ENCODE peak calls at places on chromosomes 1 and 21, in four cellular contexts. One of them, this sample, is unnamed.

GRCh38 chr1:30984167-30984870 is 75.8 kb upstream of the SDC3 start:
- DNase-seq in skeletal muscle cell: no peak
- DNase-seq in AG04450: no peak
- DNase-seq in tibial artery: no peak
- DNase-seq in this sample: no peak

GRCh38 chr1:85578321-85579295 is 2.0 kb upstream of the CCN1 start:
- DNase-seq in skeletal muscle cell: peak; percentile 87
- DNase-seq in tibial artery: no peak
- DNase-seq in AG04450: peak; percentile 94
- DNase-seq in this sample: peak; percentile 98

GRCh38 chr1:184532199-184532598 is 145.4 kb downstream of the C1orf21 start:
- DNase-seq in AG04450: no peak
- DNase-seq in skeletal muscle cell: no peak
- DNase-seq in tibial artery: no peak
- DNase-seq in this sample: no peak

GRCh38 chr1:219460561-219461511 is 152.1 kb downstream of the ZC3H11B start:
- DNase-seq in tibial artery: no peak
- DNase-seq in AG04450: peak; percentile 43
- DNase-seq in skeletal muscle cell: no peak
- DNase-seq in this sample: peak; percentile 70

GRCh38 chr1:239858058-239858457 is 233.6 kb upstream of the FMN2 start:
- DNase-seq in AG04450: no peak
- DNase-seq in skeletal muscle cell: peak; percentile 21
- DNase-seq in tibial artery: no peak
- DNase-seq in this sample: no peak

GRCh38 chr1:184075040-184076029 is 23.8 kb downstream of the TSEN15 start:
- DNase-seq in skeletal muscle cell: no peak
- DNase-seq in AG04450: no peak
- DNase-seq in tibial artery: no peak
- DNase-seq in this sample: peak; percentile 41

GRCh38 chr1:9028921-9029715 is 2.9 kb upstream of the SLC2A7 start:
- DNase-seq in skeletal muscle cell: no peak
- DNase-seq in tibial artery: no peak
- DNase-seq in AG04450: peak; percentile 27
- DNase-seq in this sample: peak; percentile 47

GRCh38 chr1:96384611-96385010 is 337.0 kb upstream of the PTBP2 start:
- DNase-seq in tibial artery: no peak
- DNase-seq in AG04450: no peak
- DNase-seq in skeletal muscle cell: no peak
- DNase-seq in this sample: no peak

GRCh38 chr1:4728319-4729107 is 74.1 kb downstream of the AJAP1 start:
- DNase-seq in skeletal muscle cell: no peak
- DNase-seq in AG04450: no peak
- DNase-seq in tibial artery: no peak
- DNase-seq in this sample: no peak

GRCh38 chr1:1426961-1427934 is 6.2 kb upstream of the ANKRD65 start:
- DNase-seq in AG04450: no peak
- DNase-seq in skeletal muscle cell: no peak
- DNase-seq in tibial artery: no peak
- DNase-seq in this sample: no peak

GRCh38 chr1:231610392-231610791 is 16.2 kb upstream of the DISC1 start:
- DNase-seq in skeletal muscle cell: no peak
- DNase-seq in tibial artery: no peak
- DNase-seq in AG04450: no peak
- DNase-seq in this sample: no peak

GRCh38 chr1:221201773-221202172 is 322.5 kb downstream of the HLX start:
- DNase-seq in skeletal muscle cell: no peak
- DNase-seq in tibial artery: no peak
- DNase-seq in AG04450: no peak
- DNase-seq in this sample: no peak

GRCh38 chr1:15283500-15283899 is 36.5 kb downstream of the FHAD1 start:
- DNase-seq in AG04450: no peak
- DNase-seq in tibial artery: no peak
- DNase-seq in skeletal muscle cell: no peak
- DNase-seq in this sample: peak; percentile 18

GRCh38 chr1:83028467-83028866 is 970.5 kb downstream of the TTLL7 start:
- DNase-seq in AG04450: no peak
- DNase-seq in skeletal muscle cell: no peak
- DNase-seq in tibial artery: no peak
- DNase-seq in this sample: no peak

GRCh38 chr1:17869826-17870225 is 114.7 kb downstream of the ACTL8 start:
- DNase-seq in AG04450: no peak
- DNase-seq in tibial artery: no peak
- DNase-seq in skeletal muscle cell: peak; percentile 47
- DNase-seq in this sample: no peak

GRCh38 chr1:21337931-21338567 is 47.8 kb upstream of the ECE1 start:
- DNase-seq in tibial artery: peak; percentile 99
- DNase-seq in AG04450: no peak
- DNase-seq in skeletal muscle cell: no peak
- DNase-seq in this sample: peak; percentile 33

GRCh38 chr1:161678510-161678909 is 15.6 kb downstream of the FCGR2B start:
- DNase-seq in tibial artery: no peak
- DNase-seq in skeletal muscle cell: no peak
- DNase-seq in AG04450: no peak
- DNase-seq in this sample: no peak

GRCh38 chr21:35508389-35508888 is 459.3 kb upstream of the RUNX1 start:
- DNase-seq in skeletal muscle cell: peak; percentile 62
- DNase-seq in tibial artery: peak; percentile 81
- DNase-seq in AG04450: peak; percentile 18
- DNase-seq in this sample: peak; percentile 52

GRCh38 chr1:1341549-1342021 is 7.6 kb downstream of the DVL1 start:
- DNase-seq in skeletal muscle cell: no peak
- DNase-seq in tibial artery: no peak
- DNase-seq in AG04450: no peak
- DNase-seq in this sample: no peak

GRCh38 chr1:221723018-221723917 is 18.6 kb downstream of the DUSP10 start:
- DNase-seq in AG04450: no peak
- DNase-seq in tibial artery: no peak
- DNase-seq in skeletal muscle cell: no peak
- DNase-seq in this sample: peak; percentile 89

GRCh38 chr1:224498574-224499170 is 64.1 kb upstream of the WDR26 start:
- DNase-seq in tibial artery: no peak
- DNase-seq in skeletal muscle cell: no peak
- DNase-seq in AG04450: no peak
- DNase-seq in this sample: no peak

GRCh38 chr1:192161974-192162373 is 3.7 kb downstream of the RGS18 start:
- DNase-seq in tibial artery: no peak
- DNase-seq in AG04450: no peak
- DNase-seq in skeletal muscle cell: no peak
- DNase-seq in this sample: no peak

GRCh38 chr21:18369115-18369514 is 34.5 kb downstream of the TMPRSS15 start:
- DNase-seq in tibial artery: no peak
- DNase-seq in AG04450: no peak
- DNase-seq in skeletal muscle cell: peak; percentile 18
- DNase-seq in this sample: no peak

GRCh38 chr1:43898981-43899380 is 34.6 kb upstream of the ARTN start:
- DNase-seq in tibial artery: no peak
- DNase-seq in skeletal muscle cell: no peak
- DNase-seq in AG04450: no peak
- DNase-seq in this sample: no peak

GRCh38 chr1:41498809-41499208 is 14.3 kb upstream of the EDN2 start:
- DNase-seq in tibial artery: no peak
- DNase-seq in skeletal muscle cell: no peak
- DNase-seq in AG04450: no peak
- DNase-seq in this sample: no peak

DNA sequence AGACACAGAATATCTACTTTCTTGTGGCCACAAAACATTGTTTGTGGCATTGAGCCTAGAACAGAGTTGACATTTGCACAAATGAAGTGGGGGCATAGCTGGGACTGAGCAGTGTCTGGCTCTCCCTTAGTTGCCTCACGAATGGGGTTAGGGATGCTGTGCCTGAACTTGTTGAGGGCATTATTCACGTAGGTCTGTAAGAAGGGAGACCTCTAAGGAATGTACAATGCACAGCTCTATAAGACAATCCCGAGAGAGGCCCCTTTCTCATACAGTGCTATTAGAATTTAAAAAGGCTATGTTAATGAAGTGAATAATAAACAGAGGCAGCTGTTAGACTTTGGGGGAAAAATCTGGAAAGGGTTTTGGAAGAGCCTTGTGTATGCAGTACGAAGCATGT is 118.4 kb upstream of the DEPDC1 start:
- DNase-seq in AG04450: no peak
- DNase-seq in tibial artery: no peak
- DNase-seq in skeletal muscle cell: no peak
- DNase-seq in this sample: no peak
- H3K4me3 ChIP-seq in AG04450: no peak overlapping the region
- H3K4me3 ChIP-seq in tibial artery: no peak overlapping the region
- H3K4me3 ChIP-seq in skeletal muscle cell: no peak overlapping the region
- H3K4me3 ChIP-seq in this sample: no peak overlapping the region

GRCh38 chr1:80450711-80451110 is 1350.0 kb upstream of the ADGRL2 start:
- DNase-seq in AG04450: no peak
- DNase-seq in tibial artery: no peak
- DNase-seq in skeletal muscle cell: no peak
- DNase-seq in this sample: no peak
- H3K4me3 ChIP-seq in AG04450: no peak overlapping the region
- H3K4me3 ChIP-seq in tibial artery: no peak overlapping the region
- H3K4me3 ChIP-seq in skeletal muscle cell: no peak overlapping the region
- H3K4me3 ChIP-seq in this sample: no peak overlapping the region

DNA sequence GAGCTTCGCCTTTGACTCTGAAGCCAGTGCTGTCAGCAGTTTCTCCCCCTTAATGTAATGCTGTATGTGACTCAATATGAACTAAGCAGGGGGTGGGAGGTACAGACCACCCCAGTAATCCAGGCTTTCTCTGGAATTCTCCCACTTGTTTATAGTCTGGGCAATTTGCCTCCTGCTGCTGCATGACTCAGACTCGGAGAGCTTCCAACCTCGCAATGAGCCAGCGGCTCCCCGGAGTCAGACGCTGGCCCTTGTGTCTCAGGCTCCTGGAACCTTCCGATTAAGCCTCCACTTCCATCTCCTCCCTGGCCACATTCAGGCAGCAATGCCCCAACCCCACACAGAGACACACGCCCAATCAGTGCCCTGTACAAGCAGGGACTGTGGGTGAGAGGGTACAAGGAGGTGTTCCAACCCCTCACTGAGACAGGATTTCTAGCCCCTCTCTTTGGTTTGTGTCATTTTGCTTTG is 471.7 kb upstream of the VAMP3 start:
- DNase-seq in tibial artery: peak; percentile 52
- DNase-seq in AG04450: peak; percentile 98
- DNase-seq in skeletal muscle cell: peak; percentile 99
- DNase-seq in this sample: peak; percentile 92
- H3K4me3 ChIP-seq in tibial artery: no peak overlapping the region
- H3K4me3 ChIP-seq in AG04450: peak overlapping the region; percentile 48
- H3K4me3 ChIP-seq in skeletal muscle cell: no peak overlapping the region
- H3K4me3 ChIP-seq in this sample: no peak overlapping the region

GRCh38 chr1:110631836-110632620 is 25.9 kb upstream of the KCNA2 start:
- DNase-seq in skeletal muscle cell: no peak
- DNase-seq in tibial artery: no peak
- DNase-seq in AG04450: no peak
- DNase-seq in this sample: no peak

GRCh38 chr1:110634086-110634454 is 27.9 kb upstream of the KCNA2 start:
- DNase-seq in skeletal muscle cell: no peak
- DNase-seq in AG04450: no peak
- DNase-seq in tibial artery: no peak
- DNase-seq in this sample: no peak

GRCh38 chr1:110634455-110635281 is 28.5 kb upstream of the KCNA2 start:
- DNase-seq in tibial artery: peak; percentile 60
- DNase-seq in AG04450: peak; percentile 46
- DNase-seq in skeletal muscle cell: no peak
- DNase-seq in this sample: no peak

GRCh38 chr1:110635434-110635833 is 29.3 kb upstream of the KCNA2 start:
- DNase-seq in skeletal muscle cell: no peak
- DNase-seq in tibial artery: no peak
- DNase-seq in AG04450: no peak
- DNase-seq in this sample: no peak

GRCh38 chr1:110633646-110634030 is 27.5 kb upstream of the KCNA2 start:
- DNase-seq in skeletal muscle cell: no peak
- DNase-seq in AG04450: no peak
- DNase-seq in tibial artery: no peak
- DNase-seq in this sample: no peak
- H3K4me3 ChIP-seq in skeletal muscle cell: no peak overlapping the region
- H3K4me3 ChIP-seq in AG04450: no peak overlapping the region
- H3K4me3 ChIP-seq in tibial artery: no peak overlapping the region
- H3K4me3 ChIP-seq in this sample: no peak overlapping the region

GRCh38 chr1:174894087-174894768 is 105.5 kb upstream of the CACYBP start:
- DNase-seq in AG04450: no peak
- DNase-seq in tibial artery: no peak
- DNase-seq in skeletal muscle cell: no peak
- DNase-seq in this sample: no peak
- H3K4me3 ChIP-seq in AG04450: no peak overlapping the region
- H3K4me3 ChIP-seq in tibial artery: no peak overlapping the region
- H3K4me3 ChIP-seq in skeletal muscle cell: no peak overlapping the region
- H3K4me3 ChIP-seq in this sample: no peak overlapping the region

DNA sequence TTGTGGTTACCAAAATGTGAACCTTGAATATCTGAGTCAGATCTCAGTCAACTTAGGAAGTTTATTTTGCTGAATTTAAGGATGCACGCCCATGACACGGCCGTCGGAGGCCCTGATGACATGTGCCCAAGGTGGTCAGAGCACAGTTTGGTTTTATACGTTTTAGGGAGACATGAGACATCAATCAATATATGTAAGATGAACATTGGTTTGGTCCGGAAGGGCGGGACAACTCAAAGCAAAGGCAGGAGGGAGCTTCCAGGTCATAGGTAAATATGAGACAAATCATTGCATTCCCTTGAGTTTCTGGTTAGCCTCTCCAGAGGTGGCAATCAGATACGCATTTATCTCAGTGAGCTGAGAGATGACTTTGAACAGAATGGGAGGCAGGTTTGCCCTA is 1.0 kb upstream of the PRMT2 start:
- DNase-seq in tibial artery: no peak
- DNase-seq in AG04450: no peak
- DNase-seq in skeletal muscle cell: no peak
- DNase-seq in this sample: no peak
- H3K4me3 ChIP-seq in tibial artery: peak overlapping the region; percentile 90
- H3K4me3 ChIP-seq in AG04450: peak overlapping the region; percentile 60
- H3K4me3 ChIP-seq in skeletal muscle cell: peak overlapping the region; percentile 100
- H3K4me3 ChIP-seq in this sample: no peak overlapping the region

DNA sequence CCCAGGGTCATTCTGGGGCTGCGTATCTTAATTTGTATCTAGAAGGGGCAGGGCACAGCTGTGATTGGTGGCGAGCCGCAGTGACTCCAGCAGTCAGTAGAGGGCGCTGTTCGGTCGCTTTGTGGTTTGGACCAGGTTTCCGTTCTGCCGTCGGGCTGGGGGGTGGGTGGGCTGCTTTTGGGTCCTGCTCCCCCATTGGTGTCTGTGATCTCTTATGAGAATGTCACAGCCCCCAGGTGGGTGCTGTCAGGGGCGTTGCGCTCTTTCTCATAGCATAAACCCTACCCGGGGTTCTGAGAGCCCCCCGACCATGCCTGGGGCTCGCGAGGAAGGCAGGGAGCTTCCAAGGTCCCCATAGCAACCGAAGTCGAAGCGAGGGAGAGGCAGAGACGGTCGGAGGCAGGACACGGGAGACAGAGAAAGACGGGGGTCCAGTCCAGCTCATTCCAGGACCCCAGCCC is 5.4 kb downstream of the TFF3 start:
- DNase-seq in skeletal muscle cell: no peak
- DNase-seq in AG04450: no peak
- DNase-seq in tibial artery: no peak
- DNase-seq in this sample: no peak
- H3K4me3 ChIP-seq in skeletal muscle cell: no peak overlapping the region
- H3K4me3 ChIP-seq in AG04450: no peak overlapping the region
- H3K4me3 ChIP-seq in tibial artery: no peak overlapping the region
- H3K4me3 ChIP-seq in this sample: no peak overlapping the region

This sample was measured in AG09309.